ENCODE peak calls at places on chromosome 21, in four cellular contexts. D, J, F and G are unnamed samples.

GRCh38 chr21:26845066-26845749 is at the start of gene ADAMTS1:
- DNase-seq in D (peak), J (peak), F (no peak), G (peak)

GRCh38 chr21:14942801-14943490 is 121.9 kb downstream of the NRIP1 start:
- DNase-seq in J (peak), D (no peak), F (no peak), G (no peak)

GRCh38 chr21:14545906-14546480 is at the start of gene SAMSN1:
- DNase-seq in F (peak), J (no peak), D (no peak), G (no peak)

GRCh38 chr21:33541105-33541711 is 709 bp downstream of the GART start:
- DNase-seq in D (peak), F (no peak), J (peak), G (no peak)

GRCh38 chr21:32929633-32930038 is 96.1 kb upstream of the OLIG2 start:
- DNase-seq in F (no peak), D (no peak), J (no peak), G (no peak)

GRCh38 chr21:29221259-29221744 is 77.4 kb upstream of the BACH1 start:
- DNase-seq in J (no peak), D (no peak), F (no peak), G (no peak)

GRCh38 chr21:29091032-29091431 is 17.6 kb upstream of the CCT8 start:
- DNase-seq in F (no peak), J (no peak), D (no peak), G (no peak)

GRCh38 chr21:25967566-25968438 is 202.8 kb downstream of the APP start:
- DNase-seq in J (no peak), F (no peak), D (no peak), G (no peak)

GRCh38 chr21:44838038-44838895 is 20.4 kb upstream of the SUMO3 start:
- DNase-seq in F (peak), D (no peak), J (no peak), G (no peak)

GRCh38 chr21:17660449-17660848 is 47.7 kb upstream of the BTG3 start:
- DNase-seq in D (peak), F (no peak), J (no peak), G (no peak)

GRCh38 chr21:34884346-34884929 is 164.7 kb downstream of the RUNX1 start:
- DNase-seq in F (no peak), J (no peak), D (no peak), G (no peak)

GRCh38 chr21:29056005-29056404 is 17.4 kb downstream of the CCT8 start:
- DNase-seq in D (peak), F (no peak), J (no peak), G (no peak)

GRCh38 chr21:33761104-33762036 is 119.1 kb downstream of the ITSN1 start:
- DNase-seq in F (peak), D (peak), J (peak), G (no peak)

GRCh38 chr21:44911384-44912157 is 9.1 kb downstream of the ITGB2 start:
- DNase-seq in J (peak), D (peak), F (peak), G (peak)

GRCh38 chr21:26469789-26470188 is 103.3 kb downstream of the CYYR1 start:
- DNase-seq in D (no peak), J (no peak), F (no peak), G (no peak)

GRCh38 chr21:35743571-35743970 is 316.8 kb downstream of the SETD4 start:
- DNase-seq in J (no peak), F (no peak), D (no peak), G (no peak)

GRCh38 chr21:15028186-15028585 is 36.6 kb downstream of the NRIP1 start:
- DNase-seq in F (no peak), D (no peak), J (no peak), G (no peak)

GRCh38 chr21:26116456-26117011 is 54.0 kb downstream of the APP start:
- DNase-seq in J (peak), F (no peak), D (no peak), G (peak)

DNA sequence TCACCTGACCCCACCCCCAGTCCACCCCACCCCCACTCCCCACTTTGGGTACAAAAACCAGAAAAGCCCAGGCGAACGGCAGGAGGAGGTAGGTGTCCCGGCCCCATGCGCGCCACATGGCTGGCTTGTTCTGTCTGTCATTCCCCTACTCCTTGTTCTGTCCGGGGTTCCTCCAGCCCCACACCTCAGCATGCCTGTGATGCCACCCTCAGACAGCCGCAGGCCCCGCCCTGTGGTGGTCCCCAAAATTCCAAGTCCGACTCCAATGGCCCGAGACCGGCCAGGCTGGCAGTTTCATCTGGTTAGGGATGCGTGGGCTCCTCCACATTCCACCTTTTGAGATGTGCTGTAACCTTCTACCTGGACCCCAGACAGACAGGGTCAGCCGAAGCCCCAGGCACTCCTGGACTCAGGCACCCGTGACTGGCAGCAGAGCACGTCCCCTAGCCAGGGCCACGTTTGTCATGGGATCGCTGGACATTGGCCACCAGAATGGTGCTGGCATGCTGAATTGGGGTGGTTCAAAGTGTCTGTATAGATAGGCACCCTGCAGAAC is 94.4 kb downstream of the WDR4 start:
- DNase-seq in F (no peak), J (no peak), D (no peak), G (peak)
- TF ChIP-seq CHD2 in F (no peak), J (no peak), D (no peak), G (no peak)

DNA sequence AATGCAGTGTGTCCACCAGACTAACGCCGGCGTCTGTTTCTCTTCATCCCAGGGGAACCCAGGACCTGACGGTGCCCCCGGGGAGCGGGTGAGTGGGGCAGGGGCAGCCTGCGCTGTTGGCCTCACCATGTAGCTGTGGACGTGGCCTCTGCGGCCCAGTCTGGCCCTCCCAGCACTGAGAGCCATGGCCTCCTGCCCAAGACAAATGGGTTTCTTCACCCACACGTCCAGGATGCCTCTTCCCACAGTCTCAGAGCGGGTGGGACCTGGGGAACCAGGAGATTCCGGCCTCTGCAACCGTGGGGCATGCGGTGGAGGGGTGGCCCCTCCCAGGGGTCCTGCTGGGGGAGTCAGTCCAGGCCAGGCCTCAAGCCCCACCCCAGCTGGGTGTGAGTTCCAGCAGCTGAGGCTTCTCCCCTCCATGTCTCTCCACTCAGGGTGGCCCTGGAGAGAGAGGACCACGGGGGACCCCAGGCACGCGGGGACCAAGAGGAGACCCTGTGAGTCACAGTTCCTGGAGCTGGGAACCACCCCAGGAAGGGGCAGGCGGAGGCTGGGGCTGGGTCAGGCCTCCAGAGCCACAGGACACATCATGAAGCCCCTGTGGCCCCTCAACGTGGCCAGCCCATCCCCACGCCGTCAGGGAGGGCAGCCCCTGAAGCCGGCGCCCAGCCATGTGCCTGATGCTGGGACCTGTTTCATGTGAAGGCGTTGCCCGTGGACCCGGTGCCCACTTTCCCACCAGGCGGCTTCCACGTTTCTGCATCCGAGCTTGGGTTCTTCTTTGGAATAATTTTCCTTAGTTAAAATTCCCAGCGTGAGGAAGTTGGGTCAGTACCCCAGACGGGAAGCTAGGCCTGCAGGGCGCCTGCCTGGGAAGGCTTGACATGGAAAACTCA is 11.0 kb downstream of the COL6A1 start:
- DNase-seq in J (no peak), D (no peak), F (no peak), G (no peak)
- TF ChIP-seq CHD2 in J (no peak), D (no peak), F (no peak), G (no peak)

DNA sequence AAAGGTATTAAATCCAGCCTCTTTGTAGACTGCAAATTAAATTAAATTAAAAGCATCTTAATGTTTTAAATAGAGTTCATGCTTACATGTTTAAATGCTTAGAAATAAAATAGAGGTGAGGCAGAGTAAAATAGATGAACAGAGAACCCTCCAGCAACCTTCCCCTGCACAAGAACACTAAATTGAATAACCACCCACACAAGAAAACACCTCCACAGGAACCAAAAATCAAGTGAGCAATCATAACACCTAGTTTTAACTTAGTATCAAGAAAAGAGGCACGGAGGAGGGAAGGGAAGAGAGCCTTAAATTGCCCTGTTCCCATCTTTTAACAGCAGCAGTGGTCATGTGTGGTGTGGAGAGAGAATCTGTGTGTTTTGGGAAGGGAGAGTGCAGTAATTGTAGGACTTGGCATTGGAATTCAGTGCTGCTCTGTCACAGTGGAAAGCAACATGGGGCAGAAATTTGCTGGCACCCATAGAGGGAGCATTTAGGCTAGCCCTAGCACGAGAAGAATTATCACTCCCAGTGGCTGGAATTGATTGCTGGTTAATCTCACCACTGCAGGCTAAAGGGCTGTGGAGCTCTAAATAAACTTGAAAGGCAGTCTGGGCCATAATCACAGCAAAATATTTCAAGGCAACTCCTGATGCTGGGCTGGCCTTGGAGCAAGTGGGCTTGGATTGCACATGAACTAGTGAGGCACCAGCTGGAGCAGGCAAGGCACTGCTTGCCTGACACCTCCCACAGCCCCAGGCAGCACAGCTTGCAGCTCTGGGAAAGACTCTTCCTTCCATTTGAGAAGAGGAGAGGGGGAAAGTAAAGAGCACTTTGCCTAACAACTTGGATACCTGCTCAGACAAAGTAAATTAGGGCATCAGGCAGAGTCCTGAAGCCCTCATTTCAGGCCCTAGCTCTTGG is 1478.8 kb downstream of the NCAM2 start:
- DNase-seq in J (no peak), F (no peak), D (no peak), G (no peak)
- TF ChIP-seq CHD2 in J (no peak), F (no peak), D (no peak), G (no peak)

DNA sequence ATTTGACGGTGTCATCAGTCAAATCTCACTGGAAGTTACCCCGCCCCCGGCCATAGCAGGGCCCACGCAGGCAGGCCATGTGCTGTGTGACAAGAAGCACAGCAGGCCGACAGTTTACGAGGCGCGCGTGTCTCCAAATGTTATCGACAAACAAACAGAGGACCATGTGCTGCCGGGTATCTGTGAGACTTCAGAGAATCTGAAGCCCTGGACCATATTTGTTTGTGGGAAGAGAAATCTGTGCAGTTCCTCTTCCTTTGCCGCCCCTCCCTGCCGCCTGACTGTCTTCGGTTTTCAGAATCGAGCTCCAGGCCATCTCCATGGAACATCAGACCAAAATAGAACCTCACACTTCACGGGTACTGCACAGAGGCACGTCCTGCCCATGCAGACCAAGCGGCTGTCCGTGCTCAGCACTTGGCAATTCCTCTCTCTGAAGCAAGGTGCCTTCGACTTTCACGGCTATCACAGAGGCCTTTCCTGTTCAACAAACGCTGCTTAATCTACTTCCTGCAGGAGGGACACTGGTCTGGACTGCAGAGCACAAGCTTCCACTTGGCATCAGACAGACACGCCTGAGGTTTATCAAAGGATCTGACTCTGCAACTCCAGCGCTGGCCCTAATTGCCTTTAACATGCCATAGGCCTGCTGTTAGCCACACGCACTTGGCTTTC is 135.7 kb upstream of the KRTAP19-8 start:
- DNase-seq in J (no peak), D (no peak), F (no peak), G (peak)
- TF ChIP-seq CHD2 in J (no peak), D (no peak), F (no peak), G (peak)

GRCh38 chr21:41711416-41712023 is 55.3 kb downstream of the RIPK4 start:
- DNase-seq in J (no peak), F (no peak), D (no peak), G (no peak)
- TF ChIP-seq CHD2 in J (no peak), F (no peak), D (no peak), G (no peak)

GRCh38 chr21:38126677-38127271 is 130.0 kb upstream of the KCNJ15 start:
- DNase-seq in J (peak), F (peak), D (peak), G (peak)
- TF ChIP-seq CHD2 in J (no peak), F (no peak), D (no peak), G (no peak)

GRCh38 chr21:16205527-16205926 is 475.7 kb downstream of the USP25 start:
- DNase-seq in F (no peak), D (no peak), J (no peak), G (no peak)
- TF ChIP-seq CHD2 in F (no peak), D (no peak), J (no peak), G (no peak)